ENCODE peak calls at places on chromosomes 11 and 22, in seven cellular contexts. One of them, this sample, is unnamed.
A peak's percentile ranks its signal among the peaks of the same experiment; 100 is the strongest.

GRCh38 chr22:30234786-30235470 is 11.6 kb downstream of the LIF start:
- DNase-seq in NCI-H446 treated with DMSO at 0.1 percent for 48 hours: peak; percentile 13
- DNase-seq in NCI-H345: no peak
- DNase-seq in effector memory CD4-positive, alpha-beta T cell: no peak
- DNase-seq in H1: no peak
- DNase-seq in AG04450: peak; percentile 47
- DNase-seq in iPS-NIHi11: no peak
- DNase-seq in this sample: no peak

GRCh38 chr11:5036671-5037070 is 9.7 kb upstream of the OR52J3 start:
- DNase-seq in iPS-NIHi11: no peak
- DNase-seq in NCI-H345: no peak
- DNase-seq in AG04450: no peak
- DNase-seq in H1: no peak
- DNase-seq in effector memory CD4-positive, alpha-beta T cell: no peak
- DNase-seq in NCI-H446 treated with DMSO at 0.1 percent for 48 hours: no peak
- DNase-seq in this sample: no peak

GRCh38 chr11:25537393-25537792 is 794.5 kb upstream of the ANO3 start:
- DNase-seq in NCI-H446 treated with DMSO at 0.1 percent for 48 hours: no peak
- DNase-seq in iPS-NIHi11: no peak
- DNase-seq in effector memory CD4-positive, alpha-beta T cell: no peak
- DNase-seq in AG04450: no peak
- DNase-seq in NCI-H345: no peak
- DNase-seq in H1: no peak
- DNase-seq in this sample: no peak

GRCh38 chr22:38325575-38325974 is 8.3 kb upstream of the CSNK1E start:
- DNase-seq in effector memory CD4-positive, alpha-beta T cell: no peak
- DNase-seq in iPS-NIHi11: peak; percentile 64
- DNase-seq in AG04450: no peak
- DNase-seq in NCI-H345: no peak
- DNase-seq in NCI-H446 treated with DMSO at 0.1 percent for 48 hours: no peak
- DNase-seq in H1: peak; percentile 83
- DNase-seq in this sample: no peak

GRCh38 chr11:70712471-70712870 is 314.1 kb downstream of the CTTN start:
- DNase-seq in AG04450: no peak
- DNase-seq in NCI-H446 treated with DMSO at 0.1 percent for 48 hours: no peak
- DNase-seq in H1: no peak
- DNase-seq in iPS-NIHi11: peak; percentile 48
- DNase-seq in effector memory CD4-positive, alpha-beta T cell: no peak
- DNase-seq in NCI-H345: no peak
- DNase-seq in this sample: no peak

GRCh38 chr11:126104420-126104819 is 41.8 kb upstream of the CDON start:
- DNase-seq in NCI-H446 treated with DMSO at 0.1 percent for 48 hours: no peak
- DNase-seq in NCI-H345: peak; percentile 23
- DNase-seq in AG04450: no peak
- DNase-seq in H1: peak; percentile 78
- DNase-seq in effector memory CD4-positive, alpha-beta T cell: no peak
- DNase-seq in iPS-NIHi11: peak; percentile 93
- DNase-seq in this sample: no peak

GRCh38 chr22:36334838-36335603 is 52.7 kb downstream of the MYH9 start:
- DNase-seq in NCI-H345: no peak
- DNase-seq in effector memory CD4-positive, alpha-beta T cell: no peak
- DNase-seq in AG04450: peak; percentile 70
- DNase-seq in NCI-H446 treated with DMSO at 0.1 percent for 48 hours: peak; percentile 31
- DNase-seq in iPS-NIHi11: no peak
- DNase-seq in H1: no peak
- DNase-seq in this sample: no peak

GRCh38 chr11:102061276-102061675 is 14.0 kb downstream of the CFAP300 start:
- DNase-seq in NCI-H446 treated with DMSO at 0.1 percent for 48 hours: no peak
- DNase-seq in effector memory CD4-positive, alpha-beta T cell: no peak
- DNase-seq in AG04450: no peak
- DNase-seq in NCI-H345: no peak
- DNase-seq in iPS-NIHi11: peak; percentile 20
- DNase-seq in H1: no peak
- DNase-seq in this sample: no peak

GRCh38 chr11:61417670-61418069 is 12.1 kb downstream of the CPSF7 start:
- DNase-seq in effector memory CD4-positive, alpha-beta T cell: no peak
- DNase-seq in AG04450: no peak
- DNase-seq in H1: no peak
- DNase-seq in NCI-H446 treated with DMSO at 0.1 percent for 48 hours: no peak
- DNase-seq in NCI-H345: no peak
- DNase-seq in iPS-NIHi11: no peak
- DNase-seq in this sample: no peak

GRCh38 chr11:26084313-26084712 is 247.6 kb upstream of the ANO3 start:
- DNase-seq in effector memory CD4-positive, alpha-beta T cell: no peak
- DNase-seq in NCI-H345: no peak
- DNase-seq in NCI-H446 treated with DMSO at 0.1 percent for 48 hours: no peak
- DNase-seq in iPS-NIHi11: no peak
- DNase-seq in AG04450: no peak
- DNase-seq in H1: no peak
- DNase-seq in this sample: no peak

GRCh38 chr11:14812776-14813175 is 79.3 kb downstream of the CYP2R1 start:
- DNase-seq in NCI-H345: no peak
- DNase-seq in NCI-H446 treated with DMSO at 0.1 percent for 48 hours: no peak
- DNase-seq in H1: no peak
- DNase-seq in iPS-NIHi11: no peak
- DNase-seq in AG04450: no peak
- DNase-seq in effector memory CD4-positive, alpha-beta T cell: no peak
- DNase-seq in this sample: no peak

GRCh38 chr11:27545946-27546345 is 39.4 kb upstream of the LIN7C start:
- DNase-seq in NCI-H446 treated with DMSO at 0.1 percent for 48 hours: no peak
- DNase-seq in effector memory CD4-positive, alpha-beta T cell: no peak
- DNase-seq in AG04450: no peak
- DNase-seq in H1: no peak
- DNase-seq in NCI-H345: peak; percentile 88
- DNase-seq in iPS-NIHi11: no peak
- DNase-seq in this sample: no peak

GRCh38 chr22:47586038-47586437 is 823.6 kb downstream of the TBC1D22A start:
- DNase-seq in NCI-H446 treated with DMSO at 0.1 percent for 48 hours: no peak
- DNase-seq in iPS-NIHi11: no peak
- DNase-seq in H1: no peak
- DNase-seq in NCI-H345: peak; percentile 35
- DNase-seq in effector memory CD4-positive, alpha-beta T cell: no peak
- DNase-seq in AG04450: no peak
- DNase-seq in this sample: no peak

GRCh38 chr11:73173755-73174494 is 31.8 kb upstream of the FCHSD2 start:
- DNase-seq in effector memory CD4-positive, alpha-beta T cell: no peak
- DNase-seq in iPS-NIHi11: no peak
- DNase-seq in NCI-H446 treated with DMSO at 0.1 percent for 48 hours: no peak
- DNase-seq in NCI-H345: no peak
- DNase-seq in AG04450: no peak
- DNase-seq in H1: no peak
- DNase-seq in this sample: no peak

GRCh38 chr11:81497202-81497804 is 1236.4 kb downstream of the FAM181B start:
- DNase-seq in NCI-H446 treated with DMSO at 0.1 percent for 48 hours: no peak
- DNase-seq in iPS-NIHi11: peak; percentile 42
- DNase-seq in AG04450: peak; percentile 1
- DNase-seq in effector memory CD4-positive, alpha-beta T cell: no peak
- DNase-seq in NCI-H345: peak; percentile 32
- DNase-seq in H1: no peak
- DNase-seq in this sample: no peak

GRCh38 chr11:128720522-128720985 is 26.7 kb downstream of the FLI1 start:
- DNase-seq in H1: peak; percentile 55
- DNase-seq in AG04450: no peak
- DNase-seq in NCI-H345: no peak
- DNase-seq in effector memory CD4-positive, alpha-beta T cell: no peak
- DNase-seq in iPS-NIHi11: no peak
- DNase-seq in NCI-H446 treated with DMSO at 0.1 percent for 48 hours: no peak
- DNase-seq in this sample: no peak

GRCh38 chr11:35040221-35040942 is 98.6 kb upstream of the CD44 start:
- DNase-seq in H1: no peak
- DNase-seq in AG04450: no peak
- DNase-seq in NCI-H345: no peak
- DNase-seq in effector memory CD4-positive, alpha-beta T cell: peak; percentile 58
- DNase-seq in iPS-NIHi11: no peak
- DNase-seq in NCI-H446 treated with DMSO at 0.1 percent for 48 hours: no peak
- DNase-seq in this sample: no peak

GRCh38 chr11:3853935-3854659 is 1.4 kb upstream of the STIM1 start:
- DNase-seq in NCI-H446 treated with DMSO at 0.1 percent for 48 hours: no peak
- DNase-seq in H1: no peak
- DNase-seq in effector memory CD4-positive, alpha-beta T cell: peak; percentile 40
- DNase-seq in iPS-NIHi11: no peak
- DNase-seq in NCI-H345: no peak
- DNase-seq in AG04450: no peak
- DNase-seq in this sample: no peak

This sample was measured in HS-27A.